ENCODE peak calls at places on chromosomes 6 and 20, in ten cellular contexts. M is stimulated activated naive B cell treated with anti-CD40 and anti-IgM and Interleukin-4, amounts not matched to agents 10 μg/mL and 1 μg/mL and 100 μg/mL, for 72 hours; G is stomach; E is CD8-positive, alpha-beta memory T cell; S is right cardiac atrium; W is GM13976; N is posterior cingulate gyrus; Y is effector memory CD8-positive, alpha-beta T cell; P is CD4-positive, alpha-beta T cell; Z is T-helper 1 cell. I is an unnamed sample.

GRCh38 chr6:3796396-3796795 is 44.9 kb upstream of the PXDC1 start:
- DNase-seq in M (no peak), G (no peak), E (no peak), S (no peak), W (no peak), N (no peak), Y (no peak), P (no peak), Z (no peak), I (no peak)

GRCh38 chr20:50663095-50663821 is 28.1 kb downstream of the RIPOR3 start:
- DNase-seq in M (no peak), G (peak), E (no peak), S (no peak), W (no peak), N (no peak), Y (no peak), P (no peak), Z (no peak), I (no peak)

GRCh38 chr6:15952231-15953151 is 176.4 kb upstream of the MYLIP start:
- DNase-seq in M (no peak), G (no peak), E (no peak), S (no peak), W (no peak), N (no peak), Y (no peak), P (no peak), Z (no peak), I (no peak)

GRCh38 chr20:35006531-35006971 is 50.9 kb downstream of the MYH7B start:
- DNase-seq in M (no peak), G (no peak), E (no peak), S (peak), W (no peak), N (peak), Y (no peak), P (no peak), Z (no peak), I (no peak)

GRCh38 chr6:149150999-149151398 is 166.5 kb upstream of the TAB2 start:
- DNase-seq in M (no peak), G (no peak), E (no peak), S (no peak), W (no peak), N (no peak), Y (no peak), P (no peak), Z (no peak), I (no peak)

GRCh38 chr20:19970256-19970765 is 46.9 kb upstream of the NAA20 start:
- DNase-seq in M (no peak), G (no peak), E (no peak), S (no peak), W (no peak), N (no peak), Y (no peak), P (no peak), Z (no peak), I (no peak)

GRCh38 chr6:2957696-2958330 is 13.6 kb downstream of the SERPINB6 start:
- DNase-seq in M (no peak), G (no peak), E (no peak), S (peak), W (no peak), N (no peak), Y (no peak), P (no peak), Z (no peak), I (no peak)

GRCh38 chr6:34806738-34807453 is 15.0 kb downstream of the BLTP3A start:
- DNase-seq in M (no peak), G (no peak), E (no peak), S (no peak), W (no peak), N (no peak), Y (no peak), P (no peak), Z (no peak), I (no peak)

GRCh38 chr6:159926542-159927203 is 35.9 kb downstream of the MAS1 start:
- DNase-seq in M (no peak), G (no peak), E (no peak), S (no peak), W (no peak), N (no peak), Y (no peak), P (no peak), Z (no peak), I (no peak)

GRCh38 chr6:97656706-97657350 is 373.8 kb upstream of the MMS22L start:
- DNase-seq in M (no peak), G (no peak), E (no peak), S (no peak), W (no peak), N (no peak), Y (no peak), P (no peak), Z (no peak), I (no peak)

GRCh38 chr6:31058128-31058894 is 48.0 kb downstream of the MUC22 start:
- DNase-seq in M (no peak), G (no peak), E (no peak), S (no peak), W (no peak), N (no peak), Y (no peak), P (no peak), Z (no peak), I (no peak)

GRCh38 chr6:44739163-44739562 is 351.7 kb downstream of the CDC5L start:
- DNase-seq in M (no peak), G (no peak), E (no peak), S (no peak), W (no peak), N (no peak), Y (no peak), P (no peak), Z (no peak), I (no peak)

GRCh38 chr6:111566873-111567517 is 38.7 kb downstream of the TRAF3IP2 start:
- DNase-seq in M (no peak), G (no peak), E (no peak), S (peak), W (no peak), N (peak), Y (no peak), P (no peak), Z (no peak), I (peak)

GRCh38 chr20:10982692-10983091 is 308.9 kb upstream of the JAG1 start:
- DNase-seq in M (no peak), G (no peak), E (no peak), S (peak), W (no peak), N (no peak), Y (no peak), P (no peak), Z (no peak), I (no peak)

GRCh38 chr6:33840064-33840926 is 36.5 kb upstream of the MLN start:
- DNase-seq in M (peak), G (no peak), E (no peak), S (no peak), W (peak), N (no peak), Y (no peak), P (no peak), Z (no peak), I (no peak)

GRCh38 chr6:156269751-156270369 is 507.3 kb upstream of the ARID1B start:
- DNase-seq in M (no peak), G (no peak), E (no peak), S (no peak), W (no peak), N (no peak), Y (no peak), P (peak), Z (no peak), I (no peak)

GRCh38 chr20:36394340-36394965 is 88.3 kb downstream of the DLGAP4 start:
- DNase-seq in M (no peak), G (no peak), E (no peak), S (no peak), W (no peak), N (peak), Y (no peak), P (no peak), Z (no peak), I (no peak)

GRCh38 chr6:14305629-14306028 is 188.1 kb downstream of the CD83 start:
- DNase-seq in M (no peak), G (no peak), E (no peak), S (no peak), W (no peak), N (no peak), Y (no peak), P (no peak), Z (no peak), I (no peak)

GRCh38 chr20:14566505-14566904 is 229.1 kb upstream of the FLRT3 start:
- DNase-seq in M (no peak), G (no peak), E (no peak), S (no peak), W (no peak), N (no peak), Y (no peak), P (no peak), Z (no peak), I (no peak)

GRCh38 chr20:9594284-9594875 is 80.0 kb downstream of the LAMP5 start:
- DNase-seq in M (no peak), G (no peak), E (no peak), S (no peak), W (no peak), N (no peak), Y (no peak), P (no peak), Z (no peak), I (no peak)

GRCh38 chr6:163872335-163872734 is 457.8 kb downstream of the QKI start:
- DNase-seq in M (no peak), G (no peak), E (no peak), S (no peak), W (no peak), N (no peak), Y (no peak), P (no peak), Z (no peak), I (no peak)

GRCh38 chr20:51563141-51563596 is 20.6 kb upstream of the NFATC2 start:
- DNase-seq in M (no peak), G (no peak), E (no peak), S (no peak), W (no peak), N (no peak), Y (no peak), P (no peak), Z (no peak), I (no peak)

GRCh38 chr6:160692369-160692959 is 9.6 kb upstream of the PLG start:
- DNase-seq in M (no peak), G (no peak), E (no peak), S (no peak), W (no peak), N (no peak), Y (no peak), P (no peak), Z (no peak), I (no peak)

GRCh38 chr6:53629862-53630532 is 35.6 kb downstream of the KLHL31 start:
- DNase-seq in M (no peak), G (no peak), E (no peak), S (no peak), W (no peak), N (no peak), Y (no peak), P (no peak), Z (no peak), I (no peak)

GRCh38 chr20:24470782-24471582 is 1.6 kb downstream of the SYNDIG1 start:
- DNase-seq in M (no peak), G (no peak), E (no peak), S (no peak), W (no peak), N (peak), Y (no peak), P (no peak), Z (no peak), I (no peak)

GRCh38 chr6:30679765-30680535 is 6.5 kb downstream of the PPP1R18 start:
- DNase-seq in M (no peak), G (no peak), E (no peak), S (no peak), W (no peak), N (no peak), Y (no peak), P (no peak), Z (no peak), I (no peak)

GRCh38 chr6:118776607-118777549 is 117.1 kb upstream of the ASF1A start:
- DNase-seq in M (peak), G (peak), E (peak), S (no peak), W (peak), N (peak), Y (peak), P (peak), Z (no peak), I (peak)

I was measured in NCI-H187.